ENCODE peak calls at places on chromosomes 12 and 14, in six cellular contexts. V is thoracic aorta, E is fibroblast of mammary gland, T is adrenal gland, D is left ventricle myocardium inferior, Z is upper lobe of left lung. K is an unnamed sample.

GRCh38 chr12:38886064-38886463 is 19.3 kb downstream of the CPNE8 start:
- DNase-seq in V (peak; percentile 47), E (peak; percentile 91), T (peak; percentile 73), D (peak; percentile 28), Z (no peak), K (peak; percentile 60)

GRCh38 chr12:49200882-49201594 is 12.2 kb upstream of the TUBA1A start:
- DNase-seq in V (no peak), E (peak; percentile 90), T (peak; percentile 36), D (no peak), Z (no peak), K (peak; percentile 94)

GRCh38 chr14:95126906-95127530 is 30.3 kb downstream of the DICER1 start:
- DNase-seq in V (no peak), E (no peak), T (no peak), D (no peak), Z (no peak), K (no peak)

GRCh38 chr12:132523576-132524331 is 33.8 kb downstream of the FBRSL1 start:
- DNase-seq in V (no peak), E (peak; percentile 39), T (peak; percentile 59), D (peak; percentile 68), Z (peak; percentile 90), K (peak; percentile 53)

GRCh38 chr14:37034410-37035285 is 137.8 kb downstream of the SLC25A21 start:
- DNase-seq in V (no peak), E (peak; percentile 88), T (no peak), D (no peak), Z (no peak), K (peak; percentile 7)

GRCh38 chr14:70177092-70177491 is 11.7 kb downstream of the SLC8A3 start:
- DNase-seq in V (no peak), E (no peak), T (no peak), D (no peak), Z (no peak), K (no peak)

GRCh38 chr12:52903285-52903854 is 1.5 kb downstream of the KRT8 start:
- DNase-seq in V (no peak), E (peak; percentile 59), T (peak; percentile 80), D (peak; percentile 76), Z (peak; percentile 93), K (peak; percentile 82)

GRCh38 chr12:129028824-129029223 is 175.5 kb downstream of the GLT1D1 start:
- DNase-seq in V (no peak), E (no peak), T (no peak), D (no peak), Z (no peak), K (no peak)

GRCh38 chr12:105704788-105705187 is 374.3 kb downstream of the C12orf75 start:
- DNase-seq in V (no peak), E (no peak), T (no peak), D (no peak), Z (no peak), K (no peak)

GRCh38 chr14:104794099-104794498 is 1.4 kb downstream of the AKT1 start:
- DNase-seq in V (no peak), E (peak; percentile 66), T (peak; percentile 78), D (no peak), Z (peak; percentile 86), K (peak; percentile 67)

GRCh38 chr12:66314278-66314677 is 12.0 kb downstream of the HELB start:
- DNase-seq in V (no peak), E (no peak), T (no peak), D (no peak), Z (no peak), K (no peak)

GRCh38 chr14:71728386-71728785 is 203.8 kb upstream of the RGS6 start:
- DNase-seq in V (no peak), E (no peak), T (no peak), D (no peak), Z (no peak), K (no peak)

GRCh38 chr12:131129839-131130238 is 176.1 kb downstream of the ADGRD1 start:
- DNase-seq in V (no peak), E (no peak), T (no peak), D (no peak), Z (peak; percentile 41), K (no peak)

GRCh38 chr14:39488600-39488999 is 56.4 kb upstream of the FBXO33 start:
- DNase-seq in V (no peak), E (peak; percentile 7), T (no peak), D (no peak), Z (no peak), K (peak; percentile 42)

GRCh38 chr14:75497191-75497590 is 25.1 kb upstream of the BATF start:
- DNase-seq in V (no peak), E (no peak), T (no peak), D (no peak), Z (no peak), K (no peak)

GRCh38 chr12:1767407-1768090 is 52.8 kb upstream of the LRTM2 start:
- DNase-seq in V (no peak), E (no peak), T (no peak), D (no peak), Z (no peak), K (no peak)

GRCh38 chr12:121916719-121917118 is 1.7 kb upstream of the CFAP251 start:
- DNase-seq in V (no peak), E (peak; percentile 56), T (peak; percentile 36), D (no peak), Z (no peak), K (peak; percentile 68)

GRCh38 chr12:67999244-67999643 is 10.0 kb downstream of the IFNG-AS1 start:
- DNase-seq in V (no peak), E (no peak), T (no peak), D (no peak), Z (no peak), K (no peak)

GRCh38 chr12:67998379-67998778 is 9.1 kb downstream of the IFNG-AS1 start:
- DNase-seq in V (no peak), E (no peak), T (no peak), D (no peak), Z (no peak), K (no peak)

GRCh38 chr12:68007023-68007422 is 17.8 kb downstream of the IFNG-AS1 start:
- DNase-seq in V (no peak), E (peak; percentile 12), T (no peak), D (no peak), Z (no peak), K (no peak)

GRCh38 chr12:68003777-68004176 is 14.5 kb downstream of the IFNG-AS1 start:
- DNase-seq in V (no peak), E (no peak), T (no peak), D (no peak), Z (no peak), K (no peak)

DNA sequence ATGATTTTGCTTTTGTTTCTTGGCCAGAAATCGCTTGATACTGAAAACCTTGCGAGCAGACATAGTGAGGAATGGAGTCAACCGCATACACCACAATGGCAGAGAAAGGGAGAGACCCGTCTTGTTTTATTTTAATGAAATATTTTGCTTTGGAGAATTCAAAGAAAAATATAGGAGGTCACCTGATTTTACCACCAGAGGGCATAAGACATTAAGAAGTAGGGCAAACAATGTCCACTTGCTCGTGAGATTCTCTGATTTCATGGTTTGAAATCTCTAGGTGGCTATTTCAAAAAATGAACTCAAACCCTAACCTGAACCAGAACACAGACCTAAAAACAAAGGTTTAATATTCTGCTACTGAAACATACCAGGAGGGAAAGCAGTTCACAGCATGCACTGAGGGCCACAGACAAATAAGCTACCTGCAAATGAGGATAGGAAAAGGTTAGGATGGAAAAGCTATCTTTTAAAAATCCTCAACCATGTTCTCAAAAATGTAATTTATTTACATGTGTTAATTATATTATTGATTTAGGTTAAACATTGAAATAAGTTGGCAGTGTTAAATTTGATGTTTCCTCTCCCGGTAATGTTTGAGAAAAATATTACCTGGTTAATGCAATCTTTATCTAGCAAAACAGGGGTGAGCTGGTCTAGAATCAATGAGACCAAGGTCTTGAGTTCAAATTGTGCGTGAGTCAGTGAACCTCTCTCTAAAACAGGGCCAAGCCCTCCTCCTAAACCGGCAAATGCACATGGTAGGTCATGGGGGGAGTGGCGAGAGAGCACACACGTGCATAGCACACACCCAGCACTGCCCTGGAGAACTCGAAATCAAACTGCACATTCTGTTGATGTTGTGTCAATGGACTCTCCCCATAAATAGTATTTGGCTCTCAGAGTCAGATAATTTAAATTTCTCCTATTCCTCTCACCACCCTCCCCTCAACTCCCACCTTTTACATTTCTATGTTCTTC is 12.5 kb downstream of the IFNG-AS1 start:
- DNase-seq in V (no peak), E (peak; percentile 40), T (no peak), D (no peak), Z (no peak), K (peak; percentile 14)
- TF ChIP-seq CTCF in V (no peak), E (peak; percentile 44), T (peak; percentile 8), D (peak; percentile 15), Z (no peak), K (peak; percentile 25)

DNA sequence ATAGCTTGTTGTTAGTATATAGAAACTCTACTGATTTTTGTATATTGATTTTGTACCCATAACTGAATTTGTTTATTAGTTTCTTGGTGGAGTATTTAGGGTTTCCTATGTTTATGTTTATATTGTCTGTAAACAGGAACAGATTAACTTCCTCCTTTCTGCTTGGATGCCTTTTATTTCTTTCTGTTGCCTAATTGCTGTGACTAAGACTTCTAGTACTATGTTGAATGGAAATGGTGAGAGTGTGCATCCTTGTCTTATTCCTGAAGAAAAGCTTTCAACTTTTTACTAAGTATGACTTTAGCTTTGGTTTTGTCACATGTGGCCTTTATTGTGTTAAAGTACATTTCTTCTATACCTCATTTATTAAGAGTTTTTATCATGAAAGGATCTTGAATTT is 20.9 kb downstream of the FBXW8 start:
- DNase-seq in V (no peak), E (no peak), T (no peak), D (no peak), Z (no peak), K (no peak)
- H3K4me3 ChIP-seq in V (no peak overlapping the region), E (no peak overlapping the region), T (no peak overlapping the region), D (no peak overlapping the region), Z (no peak overlapping the region), K (no peak overlapping the region)

DNA sequence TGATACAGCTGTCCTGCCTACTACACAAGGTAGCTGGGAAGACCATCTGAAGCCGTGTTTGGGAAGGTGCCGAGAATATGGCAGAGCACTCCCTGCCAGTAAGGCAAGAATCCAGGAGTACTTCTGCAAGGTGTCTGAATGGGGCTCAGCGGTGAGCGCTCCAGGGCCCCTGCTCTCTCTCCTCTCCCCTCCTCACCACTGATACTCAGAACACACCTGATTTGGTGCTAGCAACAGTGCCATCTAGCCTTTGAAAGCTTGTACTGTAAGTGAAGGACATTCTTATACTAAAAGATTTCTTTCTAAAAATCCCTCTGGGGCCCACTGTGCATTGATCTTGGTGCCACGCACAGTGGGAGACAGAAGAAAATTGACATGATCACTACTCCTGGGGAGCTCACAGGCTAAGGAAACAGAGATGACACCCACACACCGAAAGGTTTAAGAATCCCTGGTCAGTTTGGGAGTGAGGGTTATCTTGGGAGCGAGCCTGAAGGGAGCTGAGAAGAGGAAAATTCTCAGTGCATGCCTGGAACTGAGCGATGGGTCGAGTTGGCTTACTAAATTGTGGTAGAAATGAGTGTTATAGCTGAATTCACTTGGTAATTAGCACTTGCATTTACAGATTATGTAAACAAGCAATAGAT is 216.9 kb downstream of the NTF3 start:
- DNase-seq in V (no peak), E (peak; percentile 2), T (no peak), D (no peak), Z (no peak), K (peak; percentile 24)
- TF ChIP-seq CTCF in V (peak; percentile 59), E (no peak), T (peak; percentile 9), D (peak; percentile 67), Z (peak; percentile 24), K (peak; percentile 38)

GRCh38 chr12:46368684-46369083 is 3.9 kb downstream of the SLC38A2 start:
- DNase-seq in V (no peak), E (no peak), T (no peak), D (no peak), Z (no peak), K (peak; percentile 40)
- H3K4me3 ChIP-seq in V (peak overlapping the region; percentile 95), E (peak overlapping the region; percentile 98), T (no peak overlapping the region), D (peak overlapping the region; percentile 94), Z (peak overlapping the region; percentile 94), K (peak overlapping the region; percentile 88)